ENCODE peak calls at places on chromosomes 1 and 21, in seven cellular contexts. One of them, this sample, is unnamed.
A peak's percentile ranks its signal among the peaks of the same experiment; 100 is the strongest.

GRCh38 chr21:29940993-29941392 is 1.2 kb upstream of the GRIK1 start:
- DNase-seq in Right ventricle myocardium superior: no peak
- DNase-seq in NCI-H1092 treated with DMSO at 0.1 percent for 48 hours: no peak
- DNase-seq in NCI-H345: no peak
- DNase-seq in stimulated activated naive B cell treated with anti-CD40 and anti-IgM and Interleukin-4, amounts not matched to agents 10 μg/mL and 1 μg/mL and 100 μg/mL, for 72 hours: no peak
- DNase-seq in substantia nigra: no peak
- DNase-seq in fibroblast of mammary gland: no peak
- DNase-seq in this sample: no peak

GRCh38 chr21:32325706-32326105 is 27.1 kb downstream of the MRAP start:
- DNase-seq in Right ventricle myocardium superior: no peak
- DNase-seq in NCI-H1092 treated with DMSO at 0.1 percent for 48 hours: peak; percentile 26
- DNase-seq in NCI-H345: no peak
- DNase-seq in stimulated activated naive B cell treated with anti-CD40 and anti-IgM and Interleukin-4, amounts not matched to agents 10 μg/mL and 1 μg/mL and 100 μg/mL, for 72 hours: no peak
- DNase-seq in substantia nigra: no peak
- DNase-seq in fibroblast of mammary gland: no peak
- DNase-seq in this sample: no peak

GRCh38 chr1:184052194-184052559 is 647 bp downstream of the TSEN15 start:
- DNase-seq in Right ventricle myocardium superior: no peak
- DNase-seq in NCI-H1092 treated with DMSO at 0.1 percent for 48 hours: peak; percentile 47
- DNase-seq in NCI-H345: no peak
- DNase-seq in stimulated activated naive B cell treated with anti-CD40 and anti-IgM and Interleukin-4, amounts not matched to agents 10 μg/mL and 1 μg/mL and 100 μg/mL, for 72 hours: no peak
- DNase-seq in substantia nigra: no peak
- DNase-seq in fibroblast of mammary gland: no peak
- DNase-seq in this sample: no peak

GRCh38 chr1:54017979-54018378 is at the start of gene LDLRAD1:
- DNase-seq in Right ventricle myocardium superior: no peak
- DNase-seq in NCI-H1092 treated with DMSO at 0.1 percent for 48 hours: no peak
- DNase-seq in NCI-H345: no peak
- DNase-seq in stimulated activated naive B cell treated with anti-CD40 and anti-IgM and Interleukin-4, amounts not matched to agents 10 μg/mL and 1 μg/mL and 100 μg/mL, for 72 hours: no peak
- DNase-seq in substantia nigra: no peak
- DNase-seq in fibroblast of mammary gland: no peak
- DNase-seq in this sample: peak; percentile 13

GRCh38 chr1:234726359-234726836 is 116.4 kb upstream of the IRF2BP2 start:
- DNase-seq in Right ventricle myocardium superior: no peak
- DNase-seq in NCI-H1092 treated with DMSO at 0.1 percent for 48 hours: peak; percentile 45
- DNase-seq in NCI-H345: peak; percentile 46
- DNase-seq in stimulated activated naive B cell treated with anti-CD40 and anti-IgM and Interleukin-4, amounts not matched to agents 10 μg/mL and 1 μg/mL and 100 μg/mL, for 72 hours: no peak
- DNase-seq in substantia nigra: no peak
- DNase-seq in fibroblast of mammary gland: no peak
- DNase-seq in this sample: peak; percentile 37

GRCh38 chr1:22670352-22670964 is 17.4 kb downstream of the C1QB start:
- DNase-seq in Right ventricle myocardium superior: no peak
- DNase-seq in NCI-H1092 treated with DMSO at 0.1 percent for 48 hours: no peak
- DNase-seq in NCI-H345: no peak
- DNase-seq in stimulated activated naive B cell treated with anti-CD40 and anti-IgM and Interleukin-4, amounts not matched to agents 10 μg/mL and 1 μg/mL and 100 μg/mL, for 72 hours: no peak
- DNase-seq in substantia nigra: no peak
- DNase-seq in fibroblast of mammary gland: no peak
- DNase-seq in this sample: no peak

GRCh38 chr1:17212487-17213121 is 7.7 kb downstream of the PADI1 start:
- DNase-seq in Right ventricle myocardium superior: peak; percentile 60
- DNase-seq in NCI-H1092 treated with DMSO at 0.1 percent for 48 hours: no peak
- DNase-seq in NCI-H345: peak; percentile 50
- DNase-seq in stimulated activated naive B cell treated with anti-CD40 and anti-IgM and Interleukin-4, amounts not matched to agents 10 μg/mL and 1 μg/mL and 100 μg/mL, for 72 hours: no peak
- DNase-seq in substantia nigra: no peak
- DNase-seq in fibroblast of mammary gland: peak; percentile 22
- DNase-seq in this sample: peak; percentile 14

GRCh38 chr1:11927866-11928592 is 1.8 kb upstream of the KIAA2013 start:
- DNase-seq in Right ventricle myocardium superior: no peak
- DNase-seq in NCI-H1092 treated with DMSO at 0.1 percent for 48 hours: no peak
- DNase-seq in NCI-H345: no peak
- DNase-seq in stimulated activated naive B cell treated with anti-CD40 and anti-IgM and Interleukin-4, amounts not matched to agents 10 μg/mL and 1 μg/mL and 100 μg/mL, for 72 hours: no peak
- DNase-seq in substantia nigra: no peak
- DNase-seq in fibroblast of mammary gland: no peak
- DNase-seq in this sample: no peak

GRCh38 chr1:172427191-172427590 is 6.7 kb downstream of the C1orf105 start:
- DNase-seq in Right ventricle myocardium superior: no peak
- DNase-seq in NCI-H1092 treated with DMSO at 0.1 percent for 48 hours: no peak
- DNase-seq in NCI-H345: no peak
- DNase-seq in stimulated activated naive B cell treated with anti-CD40 and anti-IgM and Interleukin-4, amounts not matched to agents 10 μg/mL and 1 μg/mL and 100 μg/mL, for 72 hours: no peak
- DNase-seq in substantia nigra: no peak
- DNase-seq in fibroblast of mammary gland: no peak
- DNase-seq in this sample: no peak

GRCh38 chr1:11929849-11930248 is 3.6 kb upstream of the KIAA2013 start:
- DNase-seq in Right ventricle myocardium superior: peak; percentile 85
- DNase-seq in NCI-H1092 treated with DMSO at 0.1 percent for 48 hours: peak; percentile 40
- DNase-seq in NCI-H345: no peak
- DNase-seq in stimulated activated naive B cell treated with anti-CD40 and anti-IgM and Interleukin-4, amounts not matched to agents 10 μg/mL and 1 μg/mL and 100 μg/mL, for 72 hours: no peak
- DNase-seq in substantia nigra: no peak
- DNase-seq in fibroblast of mammary gland: peak; percentile 62
- DNase-seq in this sample: peak; percentile 55

GRCh38 chr1:157993179-157994080 is at the start of gene KIRREL1:
- DNase-seq in Right ventricle myocardium superior: peak; percentile 74
- DNase-seq in NCI-H1092 treated with DMSO at 0.1 percent for 48 hours: no peak
- DNase-seq in NCI-H345: no peak
- DNase-seq in stimulated activated naive B cell treated with anti-CD40 and anti-IgM and Interleukin-4, amounts not matched to agents 10 μg/mL and 1 μg/mL and 100 μg/mL, for 72 hours: no peak
- DNase-seq in substantia nigra: no peak
- DNase-seq in fibroblast of mammary gland: peak; percentile 68
- DNase-seq in this sample: no peak

GRCh38 chr21:15682977-15683376 is 46.8 kb upstream of the USP25 start:
- DNase-seq in Right ventricle myocardium superior: no peak
- DNase-seq in NCI-H1092 treated with DMSO at 0.1 percent for 48 hours: no peak
- DNase-seq in NCI-H345: no peak
- DNase-seq in stimulated activated naive B cell treated with anti-CD40 and anti-IgM and Interleukin-4, amounts not matched to agents 10 μg/mL and 1 μg/mL and 100 μg/mL, for 72 hours: no peak
- DNase-seq in substantia nigra: no peak
- DNase-seq in fibroblast of mammary gland: peak; percentile 63
- DNase-seq in this sample: peak; percentile 8

GRCh38 chr1:178651742-178652141 is 73.3 kb upstream of the RALGPS2 start:
- DNase-seq in Right ventricle myocardium superior: no peak
- DNase-seq in NCI-H1092 treated with DMSO at 0.1 percent for 48 hours: no peak
- DNase-seq in NCI-H345: no peak
- DNase-seq in stimulated activated naive B cell treated with anti-CD40 and anti-IgM and Interleukin-4, amounts not matched to agents 10 μg/mL and 1 μg/mL and 100 μg/mL, for 72 hours: no peak
- DNase-seq in substantia nigra: no peak
- DNase-seq in fibroblast of mammary gland: peak; percentile 75
- DNase-seq in this sample: no peak

GRCh38 chr1:183404456-183404855 is 13.7 kb downstream of the NMNAT2 start:
- DNase-seq in Right ventricle myocardium superior: no peak
- DNase-seq in NCI-H1092 treated with DMSO at 0.1 percent for 48 hours: no peak
- DNase-seq in NCI-H345: no peak
- DNase-seq in stimulated activated naive B cell treated with anti-CD40 and anti-IgM and Interleukin-4, amounts not matched to agents 10 μg/mL and 1 μg/mL and 100 μg/mL, for 72 hours: no peak
- DNase-seq in substantia nigra: no peak
- DNase-seq in fibroblast of mammary gland: no peak
- DNase-seq in this sample: no peak

GRCh38 chr1:32321712-32322291 is 14.2 kb downstream of the MARCKSL1 start:
- DNase-seq in Right ventricle myocardium superior: no peak
- DNase-seq in NCI-H1092 treated with DMSO at 0.1 percent for 48 hours: no peak
- DNase-seq in NCI-H345: no peak
- DNase-seq in stimulated activated naive B cell treated with anti-CD40 and anti-IgM and Interleukin-4, amounts not matched to agents 10 μg/mL and 1 μg/mL and 100 μg/mL, for 72 hours: no peak
- DNase-seq in substantia nigra: no peak
- DNase-seq in fibroblast of mammary gland: no peak
- DNase-seq in this sample: peak; percentile 41

GRCh38 chr1:35284852-35285251 is 16.3 kb downstream of the ZMYM4 start:
- DNase-seq in Right ventricle myocardium superior: no peak
- DNase-seq in NCI-H1092 treated with DMSO at 0.1 percent for 48 hours: no peak
- DNase-seq in NCI-H345: no peak
- DNase-seq in stimulated activated naive B cell treated with anti-CD40 and anti-IgM and Interleukin-4, amounts not matched to agents 10 μg/mL and 1 μg/mL and 100 μg/mL, for 72 hours: no peak
- DNase-seq in substantia nigra: no peak
- DNase-seq in fibroblast of mammary gland: no peak
- DNase-seq in this sample: no peak

GRCh38 chr1:151846062-151846568 is 6.5 kb upstream of the C2CD4D start:
- DNase-seq in Right ventricle myocardium superior: no peak
- DNase-seq in NCI-H1092 treated with DMSO at 0.1 percent for 48 hours: no peak
- DNase-seq in NCI-H345: no peak
- DNase-seq in stimulated activated naive B cell treated with anti-CD40 and anti-IgM and Interleukin-4, amounts not matched to agents 10 μg/mL and 1 μg/mL and 100 μg/mL, for 72 hours: no peak
- DNase-seq in substantia nigra: no peak
- DNase-seq in fibroblast of mammary gland: peak; percentile 25
- DNase-seq in this sample: no peak

GRCh38 chr1:229271448-229272120 is 673 bp downstream of the RAB4A start:
- DNase-seq in Right ventricle myocardium superior: no peak
- DNase-seq in NCI-H1092 treated with DMSO at 0.1 percent for 48 hours: peak; percentile 54
- DNase-seq in NCI-H345: peak; percentile 36
- DNase-seq in stimulated activated naive B cell treated with anti-CD40 and anti-IgM and Interleukin-4, amounts not matched to agents 10 μg/mL and 1 μg/mL and 100 μg/mL, for 72 hours: no peak
- DNase-seq in substantia nigra: no peak
- DNase-seq in fibroblast of mammary gland: peak; percentile 19
- DNase-seq in this sample: peak; percentile 9

GRCh38 chr1:207321790-207322530 is 482 bp downstream of the CD55 start:
- DNase-seq in Right ventricle myocardium superior: no peak
- DNase-seq in NCI-H1092 treated with DMSO at 0.1 percent for 48 hours: no peak
- DNase-seq in NCI-H345: peak; percentile 47
- DNase-seq in stimulated activated naive B cell treated with anti-CD40 and anti-IgM and Interleukin-4, amounts not matched to agents 10 μg/mL and 1 μg/mL and 100 μg/mL, for 72 hours: no peak
- DNase-seq in substantia nigra: peak; percentile 59
- DNase-seq in fibroblast of mammary gland: peak; percentile 19
- DNase-seq in this sample: no peak

GRCh38 chr1:17393225-17393624 is 21.2 kb downstream of the PADI6 start:
- DNase-seq in Right ventricle myocardium superior: no peak
- DNase-seq in NCI-H1092 treated with DMSO at 0.1 percent for 48 hours: no peak
- DNase-seq in NCI-H345: no peak
- DNase-seq in stimulated activated naive B cell treated with anti-CD40 and anti-IgM and Interleukin-4, amounts not matched to agents 10 μg/mL and 1 μg/mL and 100 μg/mL, for 72 hours: no peak
- DNase-seq in substantia nigra: no peak
- DNase-seq in fibroblast of mammary gland: no peak
- DNase-seq in this sample: no peak

GRCh38 chr1:205502992-205503391 is 1.5 kb upstream of the CDK18 start:
- DNase-seq in Right ventricle myocardium superior: no peak
- DNase-seq in NCI-H1092 treated with DMSO at 0.1 percent for 48 hours: no peak
- DNase-seq in NCI-H345: no peak
- DNase-seq in stimulated activated naive B cell treated with anti-CD40 and anti-IgM and Interleukin-4, amounts not matched to agents 10 μg/mL and 1 μg/mL and 100 μg/mL, for 72 hours: no peak
- DNase-seq in substantia nigra: no peak
- DNase-seq in fibroblast of mammary gland: no peak
- DNase-seq in this sample: no peak

GRCh38 chr1:200211157-200211556 is 183.6 kb downstream of the NR5A2 start:
- DNase-seq in Right ventricle myocardium superior: no peak
- DNase-seq in NCI-H1092 treated with DMSO at 0.1 percent for 48 hours: no peak
- DNase-seq in NCI-H345: no peak
- DNase-seq in stimulated activated naive B cell treated with anti-CD40 and anti-IgM and Interleukin-4, amounts not matched to agents 10 μg/mL and 1 μg/mL and 100 μg/mL, for 72 hours: no peak
- DNase-seq in substantia nigra: no peak
- DNase-seq in fibroblast of mammary gland: peak; percentile 84
- DNase-seq in this sample: no peak

GRCh38 chr1:983736-984475 is 2.0 kb upstream of the PERM1 start:
- DNase-seq in Right ventricle myocardium superior: peak; percentile 65
- DNase-seq in NCI-H1092 treated with DMSO at 0.1 percent for 48 hours: peak; percentile 3
- DNase-seq in NCI-H345: peak; percentile 19
- DNase-seq in stimulated activated naive B cell treated with anti-CD40 and anti-IgM and Interleukin-4, amounts not matched to agents 10 μg/mL and 1 μg/mL and 100 μg/mL, for 72 hours: peak; percentile 39
- DNase-seq in substantia nigra: no peak
- DNase-seq in fibroblast of mammary gland: no peak
- DNase-seq in this sample: no peak

GRCh38 chr1:48227165-48228013 is 4.9 kb downstream of the SLC5A9 start:
- DNase-seq in Right ventricle myocardium superior: no peak
- DNase-seq in NCI-H1092 treated with DMSO at 0.1 percent for 48 hours: no peak
- DNase-seq in NCI-H345: no peak
- DNase-seq in stimulated activated naive B cell treated with anti-CD40 and anti-IgM and Interleukin-4, amounts not matched to agents 10 μg/mL and 1 μg/mL and 100 μg/mL, for 72 hours: peak; percentile 27
- DNase-seq in substantia nigra: no peak
- DNase-seq in fibroblast of mammary gland: no peak
- DNase-seq in this sample: no peak

GRCh38 chr1:228827026-228827425 is 91.7 kb downstream of the RHOU start:
- DNase-seq in Right ventricle myocardium superior: no peak
- DNase-seq in NCI-H1092 treated with DMSO at 0.1 percent for 48 hours: no peak
- DNase-seq in NCI-H345: no peak
- DNase-seq in stimulated activated naive B cell treated with anti-CD40 and anti-IgM and Interleukin-4, amounts not matched to agents 10 μg/mL and 1 μg/mL and 100 μg/mL, for 72 hours: no peak
- DNase-seq in substantia nigra: no peak
- DNase-seq in fibroblast of mammary gland: peak; percentile 28
- DNase-seq in this sample: no peak

GRCh38 chr1:185969524-185969991 is 235.4 kb downstream of the HMCN1 start:
- DNase-seq in Right ventricle myocardium superior: no peak
- DNase-seq in NCI-H1092 treated with DMSO at 0.1 percent for 48 hours: no peak
- DNase-seq in NCI-H345: no peak
- DNase-seq in stimulated activated naive B cell treated with anti-CD40 and anti-IgM and Interleukin-4, amounts not matched to agents 10 μg/mL and 1 μg/mL and 100 μg/mL, for 72 hours: no peak
- DNase-seq in substantia nigra: no peak
- DNase-seq in fibroblast of mammary gland: no peak
- DNase-seq in this sample: no peak

GRCh38 chr1:213457097-213457680 is 406.1 kb downstream of the RPS6KC1 start:
- DNase-seq in Right ventricle myocardium superior: peak; percentile 68
- DNase-seq in NCI-H1092 treated with DMSO at 0.1 percent for 48 hours: no peak
- DNase-seq in NCI-H345: no peak
- DNase-seq in stimulated activated naive B cell treated with anti-CD40 and anti-IgM and Interleukin-4, amounts not matched to agents 10 μg/mL and 1 μg/mL and 100 μg/mL, for 72 hours: no peak
- DNase-seq in substantia nigra: no peak
- DNase-seq in fibroblast of mammary gland: no peak
- DNase-seq in this sample: no peak

GRCh38 chr1:147336290-147336689 is 93.8 kb downstream of the CHD1L start:
- DNase-seq in Right ventricle myocardium superior: no peak
- DNase-seq in NCI-H1092 treated with DMSO at 0.1 percent for 48 hours: no peak
- DNase-seq in NCI-H345: no peak
- DNase-seq in stimulated activated naive B cell treated with anti-CD40 and anti-IgM and Interleukin-4, amounts not matched to agents 10 μg/mL and 1 μg/mL and 100 μg/mL, for 72 hours: no peak
- DNase-seq in substantia nigra: no peak
- DNase-seq in fibroblast of mammary gland: no peak
- DNase-seq in this sample: no peak

GRCh38 chr1:179142889-179143299 is 61.0 kb downstream of the TOR3A start:
- DNase-seq in Right ventricle myocardium superior: no peak
- DNase-seq in NCI-H1092 treated with DMSO at 0.1 percent for 48 hours: no peak
- DNase-seq in NCI-H345: no peak
- DNase-seq in stimulated activated naive B cell treated with anti-CD40 and anti-IgM and Interleukin-4, amounts not matched to agents 10 μg/mL and 1 μg/mL and 100 μg/mL, for 72 hours: no peak
- DNase-seq in substantia nigra: no peak
- DNase-seq in fibroblast of mammary gland: peak; percentile 99
- DNase-seq in this sample: no peak

GRCh38 chr1:201985355-201985754 is 2.9 kb downstream of the RNPEP start:
- DNase-seq in Right ventricle myocardium superior: no peak
- DNase-seq in NCI-H1092 treated with DMSO at 0.1 percent for 48 hours: no peak
- DNase-seq in NCI-H345: no peak
- DNase-seq in stimulated activated naive B cell treated with anti-CD40 and anti-IgM and Interleukin-4, amounts not matched to agents 10 μg/mL and 1 μg/mL and 100 μg/mL, for 72 hours: no peak
- DNase-seq in substantia nigra: no peak
- DNase-seq in fibroblast of mammary gland: no peak
- DNase-seq in this sample: no peak

GRCh38 chr1:237565236-237565635 is 325.5 kb downstream of the ZP4 start:
- DNase-seq in Right ventricle myocardium superior: no peak
- DNase-seq in NCI-H1092 treated with DMSO at 0.1 percent for 48 hours: no peak
- DNase-seq in NCI-H345: no peak
- DNase-seq in stimulated activated naive B cell treated with anti-CD40 and anti-IgM and Interleukin-4, amounts not matched to agents 10 μg/mL and 1 μg/mL and 100 μg/mL, for 72 hours: no peak
- DNase-seq in substantia nigra: no peak
- DNase-seq in fibroblast of mammary gland: no peak
- DNase-seq in this sample: no peak

GRCh38 chr1:97893844-97894243 is 27.0 kb downstream of the DPYD start:
- DNase-seq in Right ventricle myocardium superior: no peak
- DNase-seq in NCI-H1092 treated with DMSO at 0.1 percent for 48 hours: no peak
- DNase-seq in NCI-H345: no peak
- DNase-seq in stimulated activated naive B cell treated with anti-CD40 and anti-IgM and Interleukin-4, amounts not matched to agents 10 μg/mL and 1 μg/mL and 100 μg/mL, for 72 hours: no peak
- DNase-seq in substantia nigra: no peak
- DNase-seq in fibroblast of mammary gland: peak; percentile 24
- DNase-seq in this sample: no peak

GRCh38 chr1:79929356-79929755 is 922.8 kb upstream of the ADGRL4 start:
- DNase-seq in Right ventricle myocardium superior: no peak
- DNase-seq in NCI-H1092 treated with DMSO at 0.1 percent for 48 hours: no peak
- DNase-seq in NCI-H345: no peak
- DNase-seq in stimulated activated naive B cell treated with anti-CD40 and anti-IgM and Interleukin-4, amounts not matched to agents 10 μg/mL and 1 μg/mL and 100 μg/mL, for 72 hours: no peak
- DNase-seq in substantia nigra: no peak
- DNase-seq in fibroblast of mammary gland: peak; percentile 72
- DNase-seq in this sample: no peak

GRCh38 chr21:15667010-15667409 is 62.8 kb upstream of the USP25 start:
- DNase-seq in Right ventricle myocardium superior: no peak
- DNase-seq in NCI-H1092 treated with DMSO at 0.1 percent for 48 hours: no peak
- DNase-seq in NCI-H345: no peak
- DNase-seq in stimulated activated naive B cell treated with anti-CD40 and anti-IgM and Interleukin-4, amounts not matched to agents 10 μg/mL and 1 μg/mL and 100 μg/mL, for 72 hours: no peak
- DNase-seq in substantia nigra: no peak
- DNase-seq in fibroblast of mammary gland: peak; percentile 80
- DNase-seq in this sample: no peak

GRCh38 chr1:53508056-53508990 is 49.1 kb downstream of the DMRTB1 start:
- DNase-seq in Right ventricle myocardium superior: peak; percentile 40
- DNase-seq in NCI-H1092 treated with DMSO at 0.1 percent for 48 hours: no peak
- DNase-seq in NCI-H345: no peak
- DNase-seq in stimulated activated naive B cell treated with anti-CD40 and anti-IgM and Interleukin-4, amounts not matched to agents 10 μg/mL and 1 μg/mL and 100 μg/mL, for 72 hours: no peak
- DNase-seq in substantia nigra: no peak
- DNase-seq in fibroblast of mammary gland: no peak
- DNase-seq in this sample: no peak

GRCh38 chr1:183090386-183091006 is 67.3 kb downstream of the LAMC1 start:
- DNase-seq in Right ventricle myocardium superior: peak; percentile 74
- DNase-seq in NCI-H1092 treated with DMSO at 0.1 percent for 48 hours: no peak
- DNase-seq in NCI-H345: no peak
- DNase-seq in stimulated activated naive B cell treated with anti-CD40 and anti-IgM and Interleukin-4, amounts not matched to agents 10 μg/mL and 1 μg/mL and 100 μg/mL, for 72 hours: no peak
- DNase-seq in substantia nigra: no peak
- DNase-seq in fibroblast of mammary gland: peak; percentile 89
- DNase-seq in this sample: no peak

GRCh38 chr1:23202263-23202749 is 15.0 kb downstream of the HTR1D start:
- DNase-seq in Right ventricle myocardium superior: no peak
- DNase-seq in NCI-H1092 treated with DMSO at 0.1 percent for 48 hours: peak; percentile 25
- DNase-seq in NCI-H345: peak; percentile 8
- DNase-seq in stimulated activated naive B cell treated with anti-CD40 and anti-IgM and Interleukin-4, amounts not matched to agents 10 μg/mL and 1 μg/mL and 100 μg/mL, for 72 hours: no peak
- DNase-seq in substantia nigra: no peak
- DNase-seq in fibroblast of mammary gland: peak; percentile 57
- DNase-seq in this sample: peak; percentile 57

This sample was measured in DMS153.